ENCODE peak calls at places on chromosomes 6 and 20, in eight cellular contexts. O is hepatocyte; X is nucleus accumbens; Y is activated naive CD8-positive, alpha-beta T cell treated with anti-CD3 and anti-CD28 coated beads for 36 hours; H is C1 segment of cervical spinal cord; P is A549; G is lung microvascular endothelial cell; K is stomach. R is an unnamed sample.

GRCh38 chr6:44332585-44332984 is 9.9 kb upstream of the SPATS1 start:
- DNase-seq in O (no peak), X (no peak), Y (no peak), H (no peak), P (no peak), G (no peak), K (no peak), R (no peak)

GRCh38 chr6:99092461-99092860 is 144.7 kb upstream of the FBXL4 start:
- DNase-seq in O (no peak), X (no peak), Y (no peak), H (no peak), P (no peak), G (no peak), K (no peak), R (no peak)

GRCh38 chr6:45724511-45724910 is 291.1 kb downstream of the CLIC5 start:
- DNase-seq in O (peak), X (no peak), Y (no peak), H (no peak), P (no peak), G (peak), K (no peak), R (no peak)

GRCh38 chr6:102051720-102052119 is 658.2 kb downstream of the GRIK2 start:
- DNase-seq in O (no peak), X (no peak), Y (no peak), H (no peak), P (no peak), G (no peak), K (no peak), R (no peak)

GRCh38 chr20:4802522-4802921 is 80.8 kb downstream of the PRND start:
- DNase-seq in O (no peak), X (no peak), Y (no peak), H (no peak), P (no peak), G (no peak), K (no peak), R (no peak)

GRCh38 chr20:43744966-43745733 is 18.3 kb upstream of the GTSF1L start:
- DNase-seq in O (no peak), X (no peak), Y (no peak), H (no peak), P (no peak), G (no peak), K (peak), R (no peak)

GRCh38 chr6:7803219-7803618 is 77.3 kb downstream of the BMP6 start:
- DNase-seq in O (no peak), X (no peak), Y (no peak), H (no peak), P (no peak), G (no peak), K (no peak), R (no peak)

GRCh38 chr20:17871861-17872260 is 96.7 kb downstream of the SNX5 start:
- DNase-seq in O (no peak), X (no peak), Y (no peak), H (no peak), P (no peak), G (no peak), K (no peak), R (no peak)

GRCh38 chr20:51631011-51631950 is 88.8 kb upstream of the NFATC2 start:
- DNase-seq in O (peak), X (no peak), Y (peak), H (no peak), P (peak), G (peak), K (no peak), R (no peak)

GRCh38 chr20:25103526-25103925 is 21.6 kb upstream of the VSX1 start:
- DNase-seq in O (no peak), X (no peak), Y (no peak), H (no peak), P (no peak), G (no peak), K (no peak), R (no peak)